ENCODE peak calls at places on chromosomes 5 and 9, in four cellular contexts. F is fibroblast of mammary gland, D is brain microvascular endothelial cell, E is astrocyte of the spinal cord. P is an unnamed sample.

GRCh38 chr5:34536699-34537098 is 119.4 kb upstream of the RAI14 start:
- DNase-seq in F (no peak), D (no peak), E (no peak), P (no peak)

GRCh38 chr5:163533229-163533628 is 27.8 kb downstream of the MAT2B start:
- DNase-seq in F (no peak), D (no peak), E (no peak), P (no peak)

GRCh38 chr5:669111-669841 is 23.9 kb downstream of the TPPP start:
- DNase-seq in F (no peak), D (peak; percentile 61), E (no peak), P (peak; percentile 59)

GRCh38 chr9:108191065-108191464 is 664.7 kb downstream of the ACTL7B start:
- DNase-seq in F (no peak), D (no peak), E (peak; percentile 13), P (no peak)

GRCh38 chr5:89566340-89566739 is 683.4 kb upstream of the MEF2C start:
- DNase-seq in F (no peak), D (no peak), E (no peak), P (no peak)

GRCh38 chr9:134643306-134643705 is 1.7 kb downstream of the COL5A1 start:
- DNase-seq in F (peak; percentile 65), D (peak; percentile 14), E (peak; percentile 37), P (peak; percentile 42)

GRCh38 chr5:124162782-124163532 is 583.5 kb downstream of the ZNF608 start:
- DNase-seq in F (peak; percentile 39), D (peak; percentile 27), E (peak; percentile 29), P (peak; percentile 26)

GRCh38 chr5:150293091-150293941 is 3.7 kb upstream of the CAMK2A start:
- DNase-seq in F (no peak), D (no peak), E (no peak), P (no peak)

GRCh38 chr9:104121022-104121421 is 26.9 kb downstream of the SMC2 start:
- DNase-seq in F (no peak), D (no peak), E (no peak), P (no peak)

GRCh38 chr5:63687854-63688253 is 274.4 kb downstream of the HTR1A start:
- DNase-seq in F (no peak), D (no peak), E (no peak), P (no peak)

GRCh38 chr9:85258823-85259370 is 482.9 kb downstream of the AGTPBP1 start:
- DNase-seq in F (peak; percentile 68), D (peak; percentile 74), E (peak; percentile 78), P (peak; percentile 23)

GRCh38 chr9:134768332-134769083 is 112.1 kb upstream of the FCN2 start:
- DNase-seq in F (peak; percentile 62), D (no peak), E (no peak), P (no peak)

GRCh38 chr9:93897075-93897970 is 57.8 kb downstream of the BARX1 start:
- DNase-seq in F (no peak), D (no peak), E (no peak), P (no peak)

GRCh38 chr9:137307255-137308101 is 5.4 kb upstream of the NRARP start:
- DNase-seq in F (no peak), D (no peak), E (no peak), P (no peak)

GRCh38 chr5:141889282-141889871 is 11.2 kb upstream of the PCDH1 start:
- DNase-seq in F (peak; percentile 36), D (no peak), E (no peak), P (peak; percentile 53)

GRCh38 chr5:50717615-50718014 is 51.2 kb downstream of the PARP8 start:
- DNase-seq in F (no peak), D (no peak), E (no peak), P (no peak)

GRCh38 chr9:70411930-70412677 is 2.4 kb downstream of the KLF9 start:
- DNase-seq in F (peak; percentile 94), D (peak; percentile 75), E (peak; percentile 85), P (peak; percentile 95)
- H3K4me3 ChIP-seq in F (peak overlapping the region; percentile 99), D (peak overlapping the region; percentile 96), E (peak overlapping the region; percentile 99), P (peak overlapping the region; percentile 70)

GRCh38 chr9:91659529-91660294 is 236.1 kb upstream of the NFIL3 start:
- DNase-seq in F (peak; percentile 28), D (peak; percentile 37), E (peak; percentile 23), P (peak; percentile 70)
- TF ChIP-seq CTCF in F (peak; percentile 57), D (peak; percentile 85), E (peak; percentile 73), P (peak; percentile 88)

GRCh38 chr9:34086889-34087288 is 38.2 kb upstream of the UBAP2 start:
- DNase-seq in F (no peak), D (no peak), E (no peak), P (no peak)
- H3K4me3 ChIP-seq in F (no peak overlapping the region), D (no peak overlapping the region), E (no peak overlapping the region), P (no peak overlapping the region)

GRCh38 chr9:6829027-6829426 is 71.3 kb downstream of the KDM4C start:
- DNase-seq in F (peak; percentile 20), D (no peak), E (no peak), P (peak; percentile 27)
- TF ChIP-seq CTCF in F (peak; percentile 7), D (peak; percentile 23), E (no peak), P (peak; percentile 15)

P was measured in choroid plexus epithelial cell.